ENCODE peak calls at places on chromosomes 12 and 14, in nine cellular contexts. Q is ELF-1; B is spleen; N is effector CD4-positive, alpha-beta T cell; S is Right ventricle myocardium inferior; J is amniotic stem cell; G is glomerular endothelial cell; P is stimulated activated naive B cell treated with anti-CD40 and anti-IgM and Interleukin-4, amounts not matched to agents 10 μg/mL and 1 μg/mL and 100 μg/mL, for 72 hours; E is neural progenitor cell. A is an unnamed sample.

GRCh38 chr12:118359541-118359915 is 13.2 kb downstream of the TAOK3 start:
- DNase-seq in G (no peak), N (no peak), P (no peak), Q (no peak), E (no peak), S (no peak), J (no peak), B (no peak), A (no peak)

GRCh38 chr12:130639759-130640158 is 76.3 kb downstream of the RIMBP2 start:
- DNase-seq in N (no peak), B (no peak), S (no peak), E (no peak), Q (no peak), G (no peak), J (no peak), P (no peak), A (no peak)

GRCh38 chr12:111757361-111758119 is 9.2 kb upstream of the ALDH2 start:
- DNase-seq in J (no peak), G (no peak), Q (peak), N (no peak), E (peak), B (no peak), S (peak), P (peak), A (peak)

GRCh38 chr12:110436231-110436630 is 13.9 kb downstream of the ARPC3 start:
- DNase-seq in P (no peak), J (no peak), G (no peak), N (no peak), S (no peak), E (no peak), Q (no peak), B (no peak), A (no peak)

GRCh38 chr12:121968880-121969279 is 50.5 kb downstream of the CFAP251 start:
- DNase-seq in J (no peak), B (peak), E (no peak), Q (no peak), N (no peak), P (no peak), G (no peak), S (no peak), A (no peak)

GRCh38 chr12:5806376-5807089 is 138.5 kb downstream of the ANO2 start:
- DNase-seq in Q (no peak), N (no peak), E (no peak), B (no peak), P (no peak), G (no peak), J (no peak), S (no peak), A (no peak)

GRCh38 chr14:58408681-58409080 is 13.0 kb downstream of the TOMM20L start:
- DNase-seq in S (no peak), E (no peak), J (no peak), Q (no peak), B (no peak), N (no peak), G (no peak), P (no peak), A (no peak)

GRCh38 chr12:67940780-67941243 is 48.4 kb upstream of the IFNG-AS1 start:
- DNase-seq in G (no peak), N (no peak), E (no peak), J (no peak), B (no peak), S (no peak), Q (peak), P (no peak), A (peak)

GRCh38 chr14:95885278-95885677 is 8.6 kb downstream of the TUNAR start:
- DNase-seq in B (no peak), J (no peak), P (no peak), E (no peak), G (no peak), N (no peak), Q (no peak), S (no peak), A (no peak)

GRCh38 chr12:7108042-7108927 is 729 bp downstream of the C1RL start:
- DNase-seq in E (peak), G (no peak), B (peak), J (peak), P (peak), Q (peak), S (peak), N (peak), A (peak)

GRCh38 chr14:77011226-77011762 is 17.2 kb downstream of the IRF2BPL start:
- DNase-seq in Q (no peak), P (no peak), N (no peak), B (no peak), S (no peak), E (no peak), G (no peak), J (no peak), A (no peak)

GRCh38 chr14:39184628-39185255 is 9.7 kb downstream of the PNN start:
- DNase-seq in B (no peak), N (no peak), P (no peak), G (no peak), Q (no peak), E (no peak), S (no peak), J (no peak), A (no peak)